ENCODE peak calls at places on chromosomes 12 and 14, in eight cellular contexts. One of them, this sample, is unnamed.

GRCh38 chr14:73239463-73240241 is 2.3 kb downstream of the PAPLN start:
- DNase-seq in AG10803: peak
- DNase-seq in cardiac muscle cell: peak
- DNase-seq in HFF-Myc: no peak
- DNase-seq in spleen: no peak
- DNase-seq in uterus: peak
- DNase-seq in PC-3: peak
- DNase-seq in right lobe of liver: peak
- DNase-seq in this sample: peak

GRCh38 chr12:51549637-51550036 is 41.4 kb upstream of the SCN8A start:
- DNase-seq in AG10803: peak
- DNase-seq in spleen: no peak
- DNase-seq in right lobe of liver: no peak
- DNase-seq in PC-3: no peak
- DNase-seq in uterus: no peak
- DNase-seq in HFF-Myc: no peak
- DNase-seq in cardiac muscle cell: no peak
- DNase-seq in this sample: no peak

GRCh38 chr12:76375939-76376338 is 27.7 kb upstream of the BBS10 start:
- DNase-seq in AG10803: peak
- DNase-seq in cardiac muscle cell: peak
- DNase-seq in HFF-Myc: no peak
- DNase-seq in right lobe of liver: no peak
- DNase-seq in spleen: no peak
- DNase-seq in uterus: no peak
- DNase-seq in PC-3: peak
- DNase-seq in this sample: no peak

GRCh38 chr14:91889477-91890211 is 22.3 kb upstream of the TC2N start:
- DNase-seq in spleen: no peak
- DNase-seq in right lobe of liver: peak
- DNase-seq in PC-3: no peak
- DNase-seq in cardiac muscle cell: no peak
- DNase-seq in HFF-Myc: no peak
- DNase-seq in uterus: peak
- DNase-seq in AG10803: no peak
- DNase-seq in this sample: no peak

GRCh38 chr14:101736585-101736984 is 24.9 kb upstream of the PPP2R5C start:
- DNase-seq in uterus: no peak
- DNase-seq in right lobe of liver: no peak
- DNase-seq in AG10803: no peak
- DNase-seq in PC-3: no peak
- DNase-seq in spleen: peak
- DNase-seq in HFF-Myc: no peak
- DNase-seq in cardiac muscle cell: no peak
- DNase-seq in this sample: no peak

GRCh38 chr12:95511962-95512361 is 38.0 kb downstream of the METAP2 start:
- DNase-seq in HFF-Myc: no peak
- DNase-seq in spleen: no peak
- DNase-seq in AG10803: no peak
- DNase-seq in cardiac muscle cell: no peak
- DNase-seq in right lobe of liver: no peak
- DNase-seq in uterus: no peak
- DNase-seq in PC-3: no peak
- DNase-seq in this sample: no peak

GRCh38 chr12:76266797-76267196 is 81.4 kb downstream of the BBS10 start:
- DNase-seq in AG10803: peak
- DNase-seq in right lobe of liver: no peak
- DNase-seq in uterus: no peak
- DNase-seq in PC-3: peak
- DNase-seq in spleen: no peak
- DNase-seq in HFF-Myc: peak
- DNase-seq in cardiac muscle cell: peak
- DNase-seq in this sample: peak

GRCh38 chr12:69059465-69060457 is 126.8 kb upstream of the CPM start:
- DNase-seq in spleen: no peak
- DNase-seq in cardiac muscle cell: peak
- DNase-seq in AG10803: peak
- DNase-seq in right lobe of liver: no peak
- DNase-seq in uterus: no peak
- DNase-seq in HFF-Myc: peak
- DNase-seq in PC-3: peak
- DNase-seq in this sample: no peak

GRCh38 chr12:114015851-114016250 is 49.7 kb upstream of the RBM19 start:
- DNase-seq in PC-3: no peak
- DNase-seq in AG10803: no peak
- DNase-seq in uterus: no peak
- DNase-seq in spleen: no peak
- DNase-seq in right lobe of liver: no peak
- DNase-seq in cardiac muscle cell: no peak
- DNase-seq in HFF-Myc: no peak
- DNase-seq in this sample: no peak

GRCh38 chr12:88235183-88235833 is 93.2 kb downstream of the TMTC3 start:
- DNase-seq in spleen: no peak
- DNase-seq in uterus: no peak
- DNase-seq in right lobe of liver: no peak
- DNase-seq in cardiac muscle cell: no peak
- DNase-seq in AG10803: no peak
- DNase-seq in HFF-Myc: no peak
- DNase-seq in PC-3: no peak
- DNase-seq in this sample: no peak

GRCh38 chr14:101507306-101508150 is 53.8 kb upstream of the DIO3 start:
- DNase-seq in PC-3: no peak
- DNase-seq in right lobe of liver: peak
- DNase-seq in HFF-Myc: no peak
- DNase-seq in AG10803: no peak
- DNase-seq in cardiac muscle cell: no peak
- DNase-seq in uterus: peak
- DNase-seq in spleen: peak
- DNase-seq in this sample: peak

GRCh38 chr12:47397664-47398281 is 308.1 kb downstream of the RPAP3 start:
- DNase-seq in cardiac muscle cell: peak
- DNase-seq in PC-3: peak
- DNase-seq in HFF-Myc: no peak
- DNase-seq in AG10803: peak
- DNase-seq in spleen: no peak
- DNase-seq in uterus: no peak
- DNase-seq in right lobe of liver: peak
- DNase-seq in this sample: no peak

GRCh38 chr14:99531221-99532096 is 50.2 kb downstream of the CCNK start:
- DNase-seq in HFF-Myc: no peak
- DNase-seq in spleen: no peak
- DNase-seq in AG10803: peak
- DNase-seq in cardiac muscle cell: peak
- DNase-seq in right lobe of liver: no peak
- DNase-seq in uterus: no peak
- DNase-seq in PC-3: no peak
- DNase-seq in this sample: no peak

GRCh38 chr14:62307844-62308243 is 545.6 kb downstream of the SNAPC1 start:
- DNase-seq in HFF-Myc: no peak
- DNase-seq in PC-3: no peak
- DNase-seq in uterus: no peak
- DNase-seq in right lobe of liver: no peak
- DNase-seq in spleen: no peak
- DNase-seq in AG10803: no peak
- DNase-seq in cardiac muscle cell: no peak
- DNase-seq in this sample: no peak

GRCh38 chr12:14885718-14886201 is at the start of gene MGP:
- DNase-seq in HFF-Myc: no peak
- DNase-seq in right lobe of liver: no peak
- DNase-seq in uterus: peak
- DNase-seq in spleen: no peak
- DNase-seq in AG10803: peak
- DNase-seq in cardiac muscle cell: peak
- DNase-seq in PC-3: peak
- DNase-seq in this sample: peak

GRCh38 chr14:76926521-76927251 is 100.5 kb downstream of the LRRC74A start:
- DNase-seq in HFF-Myc: no peak
- DNase-seq in cardiac muscle cell: peak
- DNase-seq in uterus: peak
- DNase-seq in PC-3: no peak
- DNase-seq in AG10803: peak
- DNase-seq in spleen: no peak
- DNase-seq in right lobe of liver: no peak
- DNase-seq in this sample: peak

GRCh38 chr14:50605776-50606175 is 45.8 kb downstream of the ATL1 start:
- DNase-seq in AG10803: no peak
- DNase-seq in PC-3: no peak
- DNase-seq in spleen: no peak
- DNase-seq in right lobe of liver: no peak
- DNase-seq in uterus: no peak
- DNase-seq in cardiac muscle cell: peak
- DNase-seq in HFF-Myc: no peak
- DNase-seq in this sample: no peak

GRCh38 chr12:977163-977562 is 13.9 kb upstream of the ERC1 start:
- DNase-seq in AG10803: no peak
- DNase-seq in spleen: no peak
- DNase-seq in right lobe of liver: no peak
- DNase-seq in uterus: no peak
- DNase-seq in HFF-Myc: no peak
- DNase-seq in cardiac muscle cell: no peak
- DNase-seq in PC-3: no peak
- DNase-seq in this sample: no peak
- TF ChIP-seq CTCF in AG10803: no peak
- TF ChIP-seq CTCF in spleen: no peak
- TF ChIP-seq CTCF in right lobe of liver: no peak
- TF ChIP-seq CTCF in uterus: no peak
- TF ChIP-seq CTCF in HFF-Myc: no peak
- TF ChIP-seq CTCF in cardiac muscle cell: no peak
- TF ChIP-seq CTCF in PC-3: no peak
- TF ChIP-seq CTCF in this sample: no peak

DNA sequence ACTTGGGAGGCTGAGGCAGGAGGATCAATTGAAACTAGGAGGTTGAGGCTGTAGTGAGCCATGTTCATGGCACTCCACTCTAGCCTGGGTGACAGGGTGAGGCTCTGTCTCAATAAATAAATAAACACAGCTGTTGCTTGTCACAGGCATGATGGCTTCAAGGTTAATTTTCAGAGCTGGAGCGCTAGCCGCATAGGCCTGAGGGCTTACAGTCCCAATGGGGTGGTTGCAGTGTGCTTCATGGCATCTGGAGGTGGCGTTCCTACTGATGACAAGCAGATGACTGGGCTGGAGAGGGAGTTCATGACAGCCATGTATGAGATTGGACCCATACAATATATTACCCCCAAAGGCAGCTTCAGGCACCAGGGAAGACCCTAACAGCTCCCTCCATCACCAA is 1.6 kb upstream of the FMNL3 start:
- DNase-seq in right lobe of liver: no peak
- DNase-seq in PC-3: no peak
- DNase-seq in AG10803: no peak
- DNase-seq in uterus: no peak
- DNase-seq in spleen: no peak
- DNase-seq in HFF-Myc: no peak
- DNase-seq in cardiac muscle cell: no peak
- DNase-seq in this sample: no peak
- TF ChIP-seq CTCF in right lobe of liver: no peak
- TF ChIP-seq CTCF in PC-3: no peak
- TF ChIP-seq CTCF in AG10803: no peak
- TF ChIP-seq CTCF in uterus: no peak
- TF ChIP-seq CTCF in spleen: no peak
- TF ChIP-seq CTCF in HFF-Myc: no peak
- TF ChIP-seq CTCF in cardiac muscle cell: no peak
- TF ChIP-seq CTCF in this sample: no peak

GRCh38 chr12:57005980-57006808 is at the start of gene ZBTB39:
- DNase-seq in HFF-Myc: no peak
- DNase-seq in spleen: peak
- DNase-seq in AG10803: peak
- DNase-seq in cardiac muscle cell: peak
- DNase-seq in PC-3: peak
- DNase-seq in uterus: peak
- DNase-seq in right lobe of liver: peak
- DNase-seq in this sample: no peak

GRCh38 chr12:57006809-57007475 is 596 bp upstream of the ZBTB39 start:
- DNase-seq in PC-3: no peak
- DNase-seq in cardiac muscle cell: no peak
- DNase-seq in AG10803: no peak
- DNase-seq in uterus: no peak
- DNase-seq in spleen: no peak
- DNase-seq in right lobe of liver: no peak
- DNase-seq in HFF-Myc: no peak
- DNase-seq in this sample: no peak

GRCh38 chr12:57009949-57010626 is 3.7 kb upstream of the ZBTB39 start:
- DNase-seq in cardiac muscle cell: no peak
- DNase-seq in HFF-Myc: no peak
- DNase-seq in uterus: no peak
- DNase-seq in AG10803: no peak
- DNase-seq in PC-3: no peak
- DNase-seq in spleen: no peak
- DNase-seq in right lobe of liver: no peak
- DNase-seq in this sample: no peak

GRCh38 chr12:57010627-57011224 is 4.4 kb upstream of the ZBTB39 start:
- DNase-seq in uterus: no peak
- DNase-seq in spleen: no peak
- DNase-seq in AG10803: no peak
- DNase-seq in right lobe of liver: no peak
- DNase-seq in cardiac muscle cell: no peak
- DNase-seq in HFF-Myc: no peak
- DNase-seq in PC-3: no peak
- DNase-seq in this sample: no peak

GRCh38 chr12:57008113-57008687 is 1.9 kb upstream of the ZBTB39 start:
- DNase-seq in uterus: no peak
- DNase-seq in PC-3: peak
- DNase-seq in AG10803: peak
- DNase-seq in cardiac muscle cell: peak
- DNase-seq in right lobe of liver: no peak
- DNase-seq in HFF-Myc: peak
- DNase-seq in spleen: no peak
- DNase-seq in this sample: no peak
- TF ChIP-seq CTCF in uterus: peak
- TF ChIP-seq CTCF in PC-3: peak
- TF ChIP-seq CTCF in AG10803: peak
- TF ChIP-seq CTCF in cardiac muscle cell: peak
- TF ChIP-seq CTCF in right lobe of liver: peak
- TF ChIP-seq CTCF in HFF-Myc: peak
- TF ChIP-seq CTCF in spleen: peak
- TF ChIP-seq CTCF in this sample: peak

DNA sequence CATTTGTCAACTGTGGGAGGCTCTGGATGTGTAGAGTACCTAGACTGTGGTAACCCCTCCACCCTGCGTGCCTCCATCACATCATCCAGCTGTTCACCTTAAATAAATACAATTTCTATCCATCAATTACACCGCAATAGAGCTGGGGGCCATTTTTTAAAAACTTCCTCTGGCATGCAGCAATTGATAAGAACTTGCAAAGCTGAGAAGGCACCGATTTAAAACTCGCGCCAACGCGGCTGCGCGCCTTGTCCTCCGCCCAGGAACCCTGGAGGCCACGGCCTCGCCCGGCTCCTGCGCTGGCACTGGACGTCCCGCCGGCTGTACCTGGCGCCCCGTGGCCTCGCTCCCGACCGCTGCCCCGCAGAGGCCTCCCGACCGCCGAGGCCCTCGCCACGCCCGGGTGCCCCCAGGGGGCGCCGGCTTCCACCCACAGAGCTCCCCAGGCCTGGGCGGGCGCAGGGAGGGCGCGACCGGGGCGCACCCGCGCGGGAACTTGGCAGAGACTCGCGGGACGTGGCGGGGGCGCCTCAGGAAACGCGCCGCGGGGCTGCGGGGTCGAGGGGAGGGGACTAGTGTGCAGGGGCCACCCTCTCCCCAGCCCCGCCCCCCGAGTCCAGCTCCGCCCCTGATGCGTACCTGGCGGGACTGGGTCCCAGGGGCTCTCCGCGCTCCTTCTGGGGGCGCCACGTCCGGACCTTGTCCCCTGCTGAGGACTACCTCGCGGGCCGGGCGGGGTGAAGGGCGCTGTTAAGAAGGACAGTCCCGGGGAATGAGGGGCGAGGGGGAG is 65.6 kb downstream of the TNFAIP2 start:
- DNase-seq in HFF-Myc: no peak
- DNase-seq in AG10803: peak
- DNase-seq in spleen: no peak
- DNase-seq in uterus: peak
- DNase-seq in cardiac muscle cell: peak
- DNase-seq in right lobe of liver: no peak
- DNase-seq in PC-3: no peak
- DNase-seq in this sample: no peak
- TF ChIP-seq CTCF in HFF-Myc: no peak
- TF ChIP-seq CTCF in AG10803: peak
- TF ChIP-seq CTCF in spleen: no peak
- TF ChIP-seq CTCF in uterus: peak
- TF ChIP-seq CTCF in cardiac muscle cell: peak
- TF ChIP-seq CTCF in right lobe of liver: peak
- TF ChIP-seq CTCF in PC-3: no peak
- TF ChIP-seq CTCF in this sample: peak